ENCODE peak calls at places on chromosome 13, in five cellular contexts. X is spleen, H is omental fat pad, T is cardiac fibroblast, R is T-cell. P is an unnamed sample.

GRCh38 chr13:76937416-76937815 is 10.9 kb upstream of the ACOD1 start:
- DNase-seq in R (no peak), H (no peak), T (peak; percentile 94), X (no peak), P (no peak)

GRCh38 chr13:80340643-80341097 is 256 bp downstream of the SPRY2 start:
- DNase-seq in R (no peak), T (no peak), H (no peak), X (no peak), P (no peak)

GRCh38 chr13:114013952-114014629 is 40.2 kb upstream of the C13orf46 start:
- DNase-seq in H (no peak), T (no peak), R (no peak), X (no peak), P (no peak)

GRCh38 chr13:25064396-25064795 is 31.5 kb upstream of the PABPC3 start:
- DNase-seq in R (no peak), X (no peak), H (no peak), T (no peak), P (no peak)

GRCh38 chr13:22218784-22219183 is 547.9 kb downstream of the FGF9 start:
- DNase-seq in X (no peak), R (no peak), T (no peak), H (no peak), P (no peak)

GRCh38 chr13:110634558-110634957 is 19.2 kb downstream of the NAXD start:
- DNase-seq in X (no peak), T (peak; percentile 53), R (no peak), H (no peak), P (no peak)

GRCh38 chr13:47117268-47117667 is 220.4 kb upstream of the HTR2A start:
- DNase-seq in H (no peak), R (no peak), T (peak; percentile 56), X (no peak), P (no peak)

GRCh38 chr13:110047511-110047910 is 259.4 kb downstream of the COL4A1 start:
- DNase-seq in H (no peak), R (no peak), X (no peak), T (peak; percentile 98), P (no peak)

GRCh38 chr13:50485979-50486935 is 357.2 kb downstream of the DLEU7 start:
- DNase-seq in X (no peak), R (no peak), H (no peak), T (peak; percentile 66), P (no peak)

GRCh38 chr13:47484564-47484963 is 516.5 kb downstream of the SUCLA2 start:
- DNase-seq in H (no peak), X (no peak), T (peak; percentile 56), R (no peak), P (no peak)

GRCh38 chr13:23794267-23795161 is 94.7 kb downstream of the MIPEP start:
- DNase-seq in H (no peak), R (no peak), X (no peak), T (peak; percentile 40), P (no peak)

GRCh38 chr13:66656050-66656449 is 574.1 kb downstream of the PCDH9 start:
- DNase-seq in R (no peak), X (no peak), T (peak; percentile 5), H (no peak), P (no peak)

GRCh38 chr13:33349314-33349995 is 63.9 kb upstream of the STARD13 start:
- DNase-seq in H (no peak), R (no peak), T (no peak), X (no peak), P (no peak)

GRCh38 chr13:101397742-101398141 is 18.6 kb downstream of the NALCN start:
- DNase-seq in R (no peak), X (no peak), T (peak; percentile 8), H (no peak), P (no peak)

GRCh38 chr13:114107686-114108081 is 24.7 kb downstream of the RASA3 start:
- DNase-seq in R (no peak), H (peak; percentile 19), T (peak; percentile 84), X (peak; percentile 71), P (no peak)

GRCh38 chr13:64074989-64075474 is 2659.4 kb upstream of the PCDH20 start:
- DNase-seq in T (no peak), X (no peak), H (no peak), R (no peak), P (no peak)

GRCh38 chr13:101649490-101650126 is 197.1 kb downstream of the ITGBL1 start:
- DNase-seq in T (peak; percentile 38), X (no peak), H (no peak), R (no peak), P (no peak)

GRCh38 chr13:22128413-22129198 is 457.7 kb downstream of the FGF9 start:
- DNase-seq in X (no peak), H (no peak), T (no peak), R (no peak), P (no peak)

P was measured in naive thymus-derived CD4-positive, alpha-beta T cell.